ENCODE peak calls at places on chromosomes 5 and 9, in four cellular contexts. D is stomach, L is BJ, J is endothelial cell of umbilical vein. F is an unnamed sample.

GRCh38 chr5:146338774-146339714 is at the start of gene POU4F3:
- DNase-seq in D (no peak), J (no peak), L (no peak), F (no peak)

GRCh38 chr5:172906436-172906835 is 52.8 kb upstream of the RPL26L1 start:
- DNase-seq in D (no peak), J (no peak), L (no peak), F (no peak)

GRCh38 chr5:167802755-167803431 is 488.6 kb upstream of the WWC1 start:
- DNase-seq in D (no peak), J (no peak), L (no peak), F (no peak)

GRCh38 chr5:87887247-87887646 is 381.4 kb downstream of the TMEM161B start:
- DNase-seq in L (no peak), J (no peak), D (no peak), F (no peak)

GRCh38 chr5:55915783-55916182 is 64.6 kb downstream of the IL31RA start:
- DNase-seq in D (no peak), L (no peak), J (no peak), F (no peak)

GRCh38 chr9:124215551-124215910 is 42.2 kb upstream of the NEK6 start:
- DNase-seq in D (peak), L (no peak), J (no peak), F (no peak)

GRCh38 chr5:10601246-10602030 is 37.6 kb downstream of the ANKRD33B start:
- DNase-seq in D (peak), L (peak), J (peak), F (peak)

GRCh38 chr5:2756211-2756746 is 4.8 kb upstream of the IRX2 start:
- DNase-seq in J (no peak), L (peak), D (peak), F (peak)

DNA sequence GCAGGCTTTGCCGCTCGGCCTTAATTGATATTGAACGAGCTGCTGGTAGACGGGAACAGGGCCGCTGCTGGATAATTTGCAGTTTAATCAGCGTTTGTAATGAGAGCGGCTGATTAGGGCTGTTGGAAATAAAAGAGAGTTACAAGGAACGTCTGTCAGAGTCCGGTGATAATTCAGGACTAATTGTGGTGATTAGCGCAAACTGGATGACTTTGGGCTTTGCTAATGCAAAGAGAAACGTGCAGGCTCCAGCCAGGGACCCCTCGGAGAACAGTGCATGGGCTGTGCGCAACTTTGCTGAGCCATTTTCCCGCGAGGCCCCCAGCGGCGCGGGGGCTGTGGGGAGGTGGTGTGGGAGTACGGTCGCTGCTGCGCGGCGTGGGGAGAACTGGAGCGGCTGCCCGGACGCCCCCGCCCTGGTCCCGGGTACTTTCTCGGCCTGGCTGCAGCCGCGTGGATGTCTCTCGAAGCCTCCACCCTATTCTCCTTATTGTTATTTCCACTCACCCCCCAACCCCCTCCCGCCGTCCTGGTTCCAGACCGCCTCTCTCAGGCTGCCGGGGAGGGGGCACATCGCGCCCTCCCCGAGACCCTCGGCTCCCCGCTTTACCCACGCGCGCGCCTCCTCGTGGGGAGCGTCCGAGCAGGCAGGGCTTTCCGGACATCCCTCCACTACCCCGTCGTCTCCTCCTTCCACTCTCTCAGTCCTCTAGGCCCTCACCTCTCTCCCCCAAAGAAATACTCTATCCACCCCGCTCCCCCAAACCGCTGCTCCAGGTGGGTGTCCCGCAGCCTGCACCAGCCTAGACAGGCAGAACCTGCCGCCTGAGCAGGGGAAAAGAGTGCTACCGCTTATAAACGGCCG is 68.5 kb upstream of the TBCA start:
- DNase-seq in J (peak), L (no peak), D (no peak), F (no peak)
- TF ChIP-seq CTCF in J (no peak), L (peak), D (no peak), F (peak)

GRCh38 chr9:4276856-4277255 is 23.0 kb downstream of the GLIS3 start:
- DNase-seq in L (no peak), J (no peak), D (no peak), F (no peak)
- TF ChIP-seq CTCF in L (no peak), J (no peak), D (no peak), F (no peak)

GRCh38 chr5:110865400-110866094 is 126.7 kb downstream of the SLC25A46 start:
- DNase-seq in L (no peak), D (no peak), J (peak), F (no peak)
- TF ChIP-seq CTCF in L (peak), D (peak), J (no peak), F (peak)

DNA sequence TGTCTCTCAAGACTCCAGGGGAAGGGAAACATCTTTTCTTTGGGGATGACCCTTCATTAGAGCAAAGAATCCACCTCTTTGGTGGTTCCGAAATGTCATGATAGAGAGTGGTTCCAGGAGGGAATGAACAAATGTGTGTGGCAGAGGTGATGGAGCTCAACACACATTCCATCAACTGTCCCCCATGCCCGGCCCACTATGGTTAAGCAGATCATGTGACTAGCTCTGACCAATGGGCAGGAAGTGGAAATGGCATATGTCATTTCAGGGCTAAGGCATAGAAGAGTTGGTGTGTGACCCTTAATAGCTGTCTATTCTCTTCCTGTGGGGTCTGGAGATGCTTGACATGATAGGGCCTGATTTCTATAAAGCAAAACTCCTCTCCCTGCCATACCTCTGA is 194.6 kb downstream of the GAS1 start:
- DNase-seq in L (no peak), J (no peak), D (no peak), F (no peak)
- TF ChIP-seq CTCF in L (no peak), J (no peak), D (no peak), F (no peak)

DNA sequence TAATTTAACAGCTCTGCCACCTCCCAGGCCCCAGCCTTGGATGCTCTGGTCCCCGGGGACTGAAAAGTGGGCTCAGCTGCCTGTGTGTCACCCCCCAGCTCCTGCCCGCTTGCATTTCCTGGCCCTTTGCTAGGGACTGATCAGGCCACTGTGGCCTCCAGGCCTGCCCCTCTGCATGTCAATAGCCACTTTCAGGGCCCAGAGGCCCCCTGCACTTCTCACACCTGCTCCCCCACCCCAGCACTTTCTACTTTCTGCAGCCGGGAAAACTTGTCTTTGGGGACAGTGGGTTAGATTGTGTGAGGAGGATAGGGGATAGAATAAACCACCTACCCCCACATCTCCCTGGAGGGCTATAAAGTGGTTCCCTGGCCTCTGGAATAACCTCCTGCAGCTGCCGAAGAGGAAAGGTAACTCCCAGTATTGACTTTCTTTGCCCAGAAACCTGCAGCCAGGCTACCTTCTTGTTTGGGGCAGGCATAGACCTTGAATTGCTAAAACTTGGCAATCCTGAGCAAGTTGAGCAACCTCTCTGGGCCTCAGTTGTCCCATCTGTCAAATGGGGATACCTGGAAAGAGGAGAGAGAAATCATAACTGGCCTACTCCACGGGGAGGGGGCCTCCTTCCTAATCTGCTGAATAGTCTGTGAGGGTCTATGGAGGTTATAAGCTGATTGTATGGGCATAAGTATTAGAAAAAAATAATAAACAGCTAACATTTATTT is 7.8 kb downstream of the AIF1L start:
- DNase-seq in D (no peak), J (no peak), L (no peak), F (no peak)
- TF ChIP-seq CTCF in D (no peak), J (no peak), L (no peak), F (no peak)

GRCh38 chr5:93789173-93790070 is 48.0 kb upstream of the POU5F2 start:
- DNase-seq in L (peak), J (peak), D (no peak), F (no peak)
- TF ChIP-seq CTCF in L (peak), J (no peak), D (no peak), F (peak)

GRCh38 chr9:17402309-17402708 is 176.6 kb upstream of the SH3GL2 start:
- DNase-seq in J (peak), L (no peak), D (no peak), F (peak)
- TF ChIP-seq CTCF in J (no peak), L (peak), D (no peak), F (no peak)

GRCh38 chr5:36090033-36090432 is 23.4 kb upstream of the UGT3A2 start:
- DNase-seq in D (no peak), J (peak), L (no peak), F (no peak)
- TF ChIP-seq CTCF in D (no peak), J (peak), L (peak), F (peak)

DNA sequence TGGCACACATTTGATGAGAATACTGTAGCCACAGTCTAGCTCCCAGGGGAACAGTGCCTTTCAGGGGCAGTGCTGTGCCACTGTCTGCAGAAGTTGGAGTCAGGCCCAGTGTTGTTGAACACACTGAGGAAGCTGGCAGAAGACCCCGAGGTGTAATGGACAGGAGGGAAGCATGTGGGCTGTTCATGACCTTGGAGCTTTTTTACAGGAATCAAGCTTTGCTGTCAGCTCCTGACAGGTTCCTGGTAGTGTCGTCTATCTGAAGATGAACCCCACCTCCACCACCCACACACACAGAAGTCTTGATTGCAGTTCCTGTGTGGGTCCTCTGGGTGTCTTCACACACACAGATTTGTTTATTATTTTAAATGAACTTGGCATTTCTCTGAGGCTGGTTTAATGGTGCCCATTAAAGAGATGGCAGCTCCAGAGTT is 40.3 kb upstream of the TNFAIP8 start:
- DNase-seq in D (no peak), J (peak), L (no peak), F (no peak)
- TF ChIP-seq CTCF in D (no peak), J (peak), L (peak), F (peak)